ENCODE peak calls at places on chromosomes 2 and 18, in seven cellular contexts. One of them, this sample, is unnamed.

GRCh38 chr2:191366199-191366598 is 121.0 kb downstream of the MYO1B start:
- DNase-seq in lung: no peak
- DNase-seq in tibial nerve: no peak
- DNase-seq in heart left ventricle: no peak
- DNase-seq in colonic mucosa: no peak
- DNase-seq in body of pancreas: no peak
- DNase-seq in upper lobe of right lung: no peak
- DNase-seq in this sample: no peak

GRCh38 chr2:176251928-176252327 is 17.3 kb upstream of the MTX2 start:
- DNase-seq in lung: no peak
- DNase-seq in tibial nerve: no peak
- DNase-seq in heart left ventricle: no peak
- DNase-seq in colonic mucosa: no peak
- DNase-seq in body of pancreas: no peak
- DNase-seq in upper lobe of right lung: no peak
- DNase-seq in this sample: no peak

GRCh38 chr2:33209976-33210375 is 263.2 kb downstream of the LTBP1 start:
- DNase-seq in lung: no peak
- DNase-seq in tibial nerve: no peak
- DNase-seq in heart left ventricle: no peak
- DNase-seq in colonic mucosa: no peak
- DNase-seq in body of pancreas: no peak
- DNase-seq in upper lobe of right lung: no peak
- DNase-seq in this sample: no peak

GRCh38 chr18:56285387-56286055 is 352.9 kb downstream of the TXNL1 start:
- DNase-seq in lung: no peak
- DNase-seq in tibial nerve: no peak
- DNase-seq in heart left ventricle: no peak
- DNase-seq in colonic mucosa: no peak
- DNase-seq in body of pancreas: no peak
- DNase-seq in upper lobe of right lung: no peak
- DNase-seq in this sample: no peak

GRCh38 chr18:45521777-45522176 is 93.5 kb upstream of the SLC14A2 start:
- DNase-seq in lung: peak; percentile 51
- DNase-seq in tibial nerve: no peak
- DNase-seq in heart left ventricle: no peak
- DNase-seq in colonic mucosa: no peak
- DNase-seq in body of pancreas: no peak
- DNase-seq in upper lobe of right lung: no peak
- DNase-seq in this sample: no peak

GRCh38 chr18:36187826-36188721 is 777 bp downstream of the MOCOS start:
- DNase-seq in lung: no peak
- DNase-seq in tibial nerve: no peak
- DNase-seq in heart left ventricle: no peak
- DNase-seq in colonic mucosa: peak; percentile 40
- DNase-seq in body of pancreas: peak; percentile 32
- DNase-seq in upper lobe of right lung: peak; percentile 70
- DNase-seq in this sample: peak; percentile 90

GRCh38 chr18:31877900-31878299 is 65.0 kb downstream of the TRAPPC8 start:
- DNase-seq in lung: no peak
- DNase-seq in tibial nerve: no peak
- DNase-seq in heart left ventricle: no peak
- DNase-seq in colonic mucosa: peak; percentile 18
- DNase-seq in body of pancreas: no peak
- DNase-seq in upper lobe of right lung: no peak
- DNase-seq in this sample: no peak

GRCh38 chr2:3536682-3537632 is 17.6 kb upstream of the ADI1 start:
- DNase-seq in lung: peak; percentile 53
- DNase-seq in tibial nerve: no peak
- DNase-seq in heart left ventricle: no peak
- DNase-seq in colonic mucosa: peak; percentile 22
- DNase-seq in body of pancreas: peak; percentile 35
- DNase-seq in upper lobe of right lung: no peak
- DNase-seq in this sample: peak; percentile 71

GRCh38 chr2:66700181-66700686 is 265.3 kb downstream of the MEIS1 start:
- DNase-seq in lung: no peak
- DNase-seq in tibial nerve: no peak
- DNase-seq in heart left ventricle: no peak
- DNase-seq in colonic mucosa: no peak
- DNase-seq in body of pancreas: no peak
- DNase-seq in upper lobe of right lung: no peak
- DNase-seq in this sample: no peak

GRCh38 chr2:17543848-17544645 is 3.6 kb downstream of the VSNL1 start:
- DNase-seq in lung: no peak
- DNase-seq in tibial nerve: no peak
- DNase-seq in heart left ventricle: no peak
- DNase-seq in colonic mucosa: no peak
- DNase-seq in body of pancreas: no peak
- DNase-seq in upper lobe of right lung: no peak
- DNase-seq in this sample: no peak

GRCh38 chr2:12340164-12340563 is 376.6 kb upstream of the TRIB2 start:
- DNase-seq in lung: no peak
- DNase-seq in tibial nerve: no peak
- DNase-seq in heart left ventricle: no peak
- DNase-seq in colonic mucosa: no peak
- DNase-seq in body of pancreas: no peak
- DNase-seq in upper lobe of right lung: no peak
- DNase-seq in this sample: no peak

GRCh38 chr2:29192526-29192925 is 77.3 kb downstream of the CLIP4 start:
- DNase-seq in lung: no peak
- DNase-seq in tibial nerve: no peak
- DNase-seq in heart left ventricle: no peak
- DNase-seq in colonic mucosa: no peak
- DNase-seq in body of pancreas: no peak
- DNase-seq in upper lobe of right lung: no peak
- DNase-seq in this sample: no peak

GRCh38 chr2:41905597-41906324 is 142.1 kb upstream of the PKDCC start:
- DNase-seq in lung: no peak
- DNase-seq in tibial nerve: no peak
- DNase-seq in heart left ventricle: no peak
- DNase-seq in colonic mucosa: no peak
- DNase-seq in body of pancreas: no peak
- DNase-seq in upper lobe of right lung: no peak
- DNase-seq in this sample: no peak

GRCh38 chr2:3493610-3493997 is 25.7 kb downstream of the ADI1 start:
- DNase-seq in lung: no peak
- DNase-seq in tibial nerve: no peak
- DNase-seq in heart left ventricle: no peak
- DNase-seq in colonic mucosa: peak; percentile 38
- DNase-seq in body of pancreas: no peak
- DNase-seq in upper lobe of right lung: peak; percentile 48
- DNase-seq in this sample: no peak

GRCh38 chr2:48790407-48791170 is 35.1 kb upstream of the LHCGR start:
- DNase-seq in lung: no peak
- DNase-seq in tibial nerve: no peak
- DNase-seq in heart left ventricle: no peak
- DNase-seq in colonic mucosa: no peak
- DNase-seq in body of pancreas: no peak
- DNase-seq in upper lobe of right lung: no peak
- DNase-seq in this sample: no peak

GRCh38 chr2:44713170-44713569 is 228.3 kb upstream of the SIX3 start:
- DNase-seq in lung: no peak
- DNase-seq in tibial nerve: no peak
- DNase-seq in heart left ventricle: no peak
- DNase-seq in colonic mucosa: no peak
- DNase-seq in body of pancreas: no peak
- DNase-seq in upper lobe of right lung: no peak
- DNase-seq in this sample: no peak

GRCh38 chr2:109711230-109712125 is 82.6 kb upstream of the RGPD5 start:
- DNase-seq in lung: no peak
- DNase-seq in tibial nerve: no peak
- DNase-seq in heart left ventricle: no peak
- DNase-seq in colonic mucosa: no peak
- DNase-seq in body of pancreas: no peak
- DNase-seq in upper lobe of right lung: peak; percentile 46
- DNase-seq in this sample: no peak

DNA sequence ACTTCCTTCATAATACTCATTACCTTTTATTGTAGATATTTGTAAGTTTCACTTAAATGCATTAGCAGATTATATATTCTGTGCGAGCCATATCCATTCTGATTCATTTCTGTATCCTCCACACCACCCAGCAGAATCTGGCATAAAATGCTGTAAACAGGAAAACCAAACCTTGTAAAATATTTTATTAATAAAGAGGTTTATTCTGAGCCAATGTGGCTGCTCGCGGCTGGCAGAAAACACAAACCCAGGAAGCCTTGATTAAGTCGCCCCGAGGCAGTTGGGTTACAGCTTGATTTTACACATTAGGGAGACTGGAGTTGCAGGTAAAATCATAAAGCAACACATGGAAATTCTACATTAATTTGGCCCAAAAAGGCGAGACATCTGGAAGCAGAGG is 40.5 kb downstream of the GNAL start:
- DNase-seq in lung: no peak
- DNase-seq in tibial nerve: no peak
- DNase-seq in heart left ventricle: no peak
- DNase-seq in colonic mucosa: no peak
- DNase-seq in body of pancreas: no peak
- DNase-seq in upper lobe of right lung: no peak
- DNase-seq in this sample: no peak
- H3K4me1 ChIP-seq in lung: no peaks in the 10 kb centered on the region
- H3K4me1 ChIP-seq in tibial nerve: no peaks in the 10 kb centered on the region
- H3K4me1 ChIP-seq in heart left ventricle: no peaks in the 10 kb centered on the region
- H3K4me1 ChIP-seq in colonic mucosa: no peaks in the 10 kb centered on the region
- H3K4me1 ChIP-seq in body of pancreas: no peaks in the 10 kb centered on the region
- H3K4me1 ChIP-seq in upper lobe of right lung: no peaks in the 10 kb centered on the region
- H3K4me1 ChIP-seq in this sample: no peaks in the 10 kb centered on the region

DNA sequence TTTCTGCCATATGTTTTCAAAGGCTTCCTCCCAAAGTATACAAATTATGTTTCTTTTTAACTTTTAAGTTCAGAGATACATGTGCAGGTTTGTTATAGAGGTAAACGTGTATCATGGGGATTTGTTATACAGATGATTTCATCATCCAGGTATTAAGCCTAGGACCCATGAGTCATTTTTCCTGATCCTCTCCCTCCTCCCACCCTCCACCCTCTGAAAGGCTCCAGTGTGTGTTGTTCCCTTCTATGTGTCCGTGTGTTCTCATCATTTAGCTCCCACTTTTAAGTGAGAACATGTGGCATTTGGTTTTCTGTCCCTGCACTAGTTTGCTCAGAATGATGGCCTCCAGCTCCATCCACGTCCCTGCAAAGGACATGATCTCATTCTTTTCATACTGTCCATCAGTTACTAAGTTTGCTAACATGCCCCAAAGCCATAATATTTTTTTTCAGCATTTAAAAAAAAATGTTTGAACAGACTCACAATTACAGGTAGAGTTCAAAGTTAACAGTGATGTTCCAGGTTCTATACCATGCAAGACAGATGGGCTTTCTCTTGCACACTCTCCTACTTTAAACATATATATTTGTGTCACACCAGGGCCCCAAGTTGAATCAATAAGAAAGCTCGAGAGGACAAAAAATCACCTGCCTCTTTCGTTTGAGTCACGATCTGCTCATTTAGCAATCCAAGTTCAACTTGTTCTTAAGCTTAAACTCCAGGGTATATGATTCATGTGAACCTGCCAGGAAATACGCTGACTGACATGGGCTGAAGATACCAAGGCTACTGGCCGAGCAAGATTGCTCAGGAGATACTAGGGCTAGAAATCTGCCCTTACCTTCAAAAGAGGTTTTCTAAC is 77.6 kb downstream of the AP1S3 start:
- DNase-seq in lung: no peak
- DNase-seq in tibial nerve: no peak
- DNase-seq in heart left ventricle: no peak
- DNase-seq in colonic mucosa: no peak
- DNase-seq in body of pancreas: peak; percentile 19
- DNase-seq in upper lobe of right lung: no peak
- DNase-seq in this sample: no peak
- H3K4me1 ChIP-seq in lung: no peaks in the 10 kb centered on the region
- H3K4me1 ChIP-seq in tibial nerve: no peaks in the 10 kb centered on the region
- H3K4me1 ChIP-seq in heart left ventricle: no peaks in the 10 kb centered on the region
- H3K4me1 ChIP-seq in colonic mucosa: no peaks in the 10 kb centered on the region
- H3K4me1 ChIP-seq in body of pancreas: peaks cover 8% of the 10 kb centered on the region
- H3K4me1 ChIP-seq in upper lobe of right lung: peaks cover 3% of the 10 kb centered on the region
- H3K4me1 ChIP-seq in this sample: no peaks in the 10 kb centered on the region

GRCh38 chr18:3603460-3604259 is 153.7 kb downstream of the TGIF1 start:
- DNase-seq in lung: no peak
- DNase-seq in tibial nerve: no peak
- DNase-seq in heart left ventricle: no peak
- DNase-seq in colonic mucosa: no peak
- DNase-seq in body of pancreas: peak; percentile 79
- DNase-seq in upper lobe of right lung: no peak
- DNase-seq in this sample: no peak

GRCh38 chr18:3604260-3604625 is 154.3 kb downstream of the TGIF1 start:
- DNase-seq in lung: no peak
- DNase-seq in tibial nerve: no peak
- DNase-seq in heart left ventricle: no peak
- DNase-seq in colonic mucosa: no peak
- DNase-seq in body of pancreas: no peak
- DNase-seq in upper lobe of right lung: no peak
- DNase-seq in this sample: no peak

GRCh38 chr18:3604626-3605408 is 154.8 kb downstream of the TGIF1 start:
- DNase-seq in lung: no peak
- DNase-seq in tibial nerve: no peak
- DNase-seq in heart left ventricle: no peak
- DNase-seq in colonic mucosa: no peak
- DNase-seq in body of pancreas: no peak
- DNase-seq in upper lobe of right lung: no peak
- DNase-seq in this sample: no peak

GRCh38 chr18:3607309-3608098 is 157.5 kb downstream of the TGIF1 start:
- DNase-seq in lung: no peak
- DNase-seq in tibial nerve: no peak
- DNase-seq in heart left ventricle: no peak
- DNase-seq in colonic mucosa: no peak
- DNase-seq in body of pancreas: no peak
- DNase-seq in upper lobe of right lung: no peak
- DNase-seq in this sample: no peak

GRCh38 chr18:3605562-3606443 is 155.8 kb downstream of the TGIF1 start:
- DNase-seq in lung: no peak
- DNase-seq in tibial nerve: no peak
- DNase-seq in heart left ventricle: no peak
- DNase-seq in colonic mucosa: no peak
- DNase-seq in body of pancreas: no peak
- DNase-seq in upper lobe of right lung: no peak
- DNase-seq in this sample: no peak
- H3K4me1 ChIP-seq in lung: peaks cover 15% of the 10 kb centered on the region
- H3K4me1 ChIP-seq in tibial nerve: peaks cover 13% of the 10 kb centered on the region
- H3K4me1 ChIP-seq in heart left ventricle: peaks cover 30% of the 10 kb centered on the region
- H3K4me1 ChIP-seq in colonic mucosa: peaks cover 6% of the 10 kb centered on the region
- H3K4me1 ChIP-seq in body of pancreas: peaks cover 40% of the 10 kb centered on the region
- H3K4me1 ChIP-seq in upper lobe of right lung: peaks cover 32% of the 10 kb centered on the region
- H3K4me1 ChIP-seq in this sample: peaks cover 35% of the 10 kb centered on the region

DNA sequence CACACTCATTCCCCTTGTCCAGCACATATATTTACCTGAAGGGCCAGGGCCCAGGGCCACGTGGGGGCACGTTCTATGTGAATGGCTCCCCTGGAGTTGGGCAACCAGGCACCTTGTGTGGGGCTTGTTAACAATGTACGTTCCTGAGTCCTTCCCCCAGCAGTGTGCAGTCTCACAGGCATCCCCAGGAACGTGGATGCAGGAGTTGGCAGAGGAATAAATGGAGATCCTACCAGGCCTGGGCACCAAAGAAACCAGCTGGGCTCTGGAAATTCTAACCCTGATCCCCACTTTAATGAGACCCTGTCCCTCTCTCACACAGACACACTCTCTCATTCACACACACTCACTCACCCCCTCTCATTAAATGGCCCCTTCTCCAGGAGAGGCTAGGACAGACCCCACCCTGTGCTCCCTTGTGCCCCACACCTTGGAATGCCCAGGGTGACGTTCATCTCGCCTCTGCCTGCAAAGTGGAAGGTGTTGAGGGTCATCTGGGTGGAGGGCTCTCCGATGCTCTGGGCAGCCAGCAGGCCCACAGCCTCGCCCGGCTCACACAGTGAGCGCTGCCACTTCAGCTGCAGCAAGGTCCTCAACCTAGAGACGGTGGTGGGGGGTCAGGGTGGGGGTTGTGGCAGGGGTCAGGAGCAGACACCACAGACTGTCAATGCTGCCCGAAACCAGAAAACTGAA is 65.6 kb downstream of the POLR1A start:
- DNase-seq in lung: no peak
- DNase-seq in tibial nerve: no peak
- DNase-seq in heart left ventricle: no peak
- DNase-seq in colonic mucosa: no peak
- DNase-seq in body of pancreas: no peak
- DNase-seq in upper lobe of right lung: peak; percentile 45
- DNase-seq in this sample: no peak
- H3K4me1 ChIP-seq in lung: peaks cover 12% of the 10 kb centered on the region
- H3K4me1 ChIP-seq in tibial nerve: peaks cover 36% of the 10 kb centered on the region
- H3K4me1 ChIP-seq in heart left ventricle: peaks cover 45% of the 10 kb centered on the region
- H3K4me1 ChIP-seq in colonic mucosa: peaks cover 6% of the 10 kb centered on the region
- H3K4me1 ChIP-seq in body of pancreas: peaks cover 35% of the 10 kb centered on the region
- H3K4me1 ChIP-seq in upper lobe of right lung: peaks cover 45% of the 10 kb centered on the region
- H3K4me1 ChIP-seq in this sample: peaks cover 60% of the 10 kb centered on the region